ENCODE peak calls at places on chromosome 5, in six cellular contexts. C is A549, K is GM12878, H is WERI-Rb-1, S is GM23248, O is PC-9. D is an unnamed sample.

GRCh38 chr5:176541338-176542134 is 4.3 kb upstream of the RNF44 start:
- DNase-seq in K (no peak), H (peak; percentile 69), S (no peak), C (peak; percentile 32), O (no peak), D (peak; percentile 66)

GRCh38 chr5:76041863-76042262 is 41.3 kb upstream of the SV2C start:
- DNase-seq in O (no peak), C (no peak), H (no peak), S (no peak), K (no peak), D (no peak)

GRCh38 chr5:79576606-79577289 is 35.5 kb upstream of the TENT2 start:
- DNase-seq in O (no peak), S (no peak), C (no peak), K (no peak), H (no peak), D (no peak)

GRCh38 chr5:169636477-169637084 is 494 bp upstream of the DOCK2 start:
- DNase-seq in H (no peak), C (no peak), O (no peak), K (no peak), S (no peak), D (no peak)

GRCh38 chr5:53109041-53109435 is 519 bp downstream of the MOCS2 start:
- DNase-seq in K (peak; percentile 13), H (no peak), O (peak; percentile 54), S (peak; percentile 38), C (peak; percentile 6), D (no peak)

GRCh38 chr5:149931992-149932436 is 12.6 kb downstream of the PDE6A start:
- DNase-seq in H (no peak), S (peak; percentile 20), C (no peak), K (no peak), O (no peak), D (no peak)

GRCh38 chr5:157548513-157549282 is 26.9 kb downstream of the ADAM19 start:
- DNase-seq in S (peak; percentile 97), O (peak; percentile 87), K (no peak), C (peak; percentile 62), H (no peak), D (no peak)

GRCh38 chr5:112059601-112060135 is 302.7 kb upstream of the NREP start:
- DNase-seq in K (no peak), C (no peak), H (no peak), S (no peak), O (no peak), D (no peak)

GRCh38 chr5:142587354-142587965 is 98.4 kb downstream of the FGF1 start:
- DNase-seq in C (peak; percentile 52), H (peak; percentile 22), O (peak; percentile 45), K (no peak), S (peak; percentile 70), D (no peak)

GRCh38 chr5:6088706-6089105 is 289.6 kb downstream of the MED10 start:
- DNase-seq in C (no peak), K (no peak), H (no peak), S (no peak), O (no peak), D (no peak)

DNA sequence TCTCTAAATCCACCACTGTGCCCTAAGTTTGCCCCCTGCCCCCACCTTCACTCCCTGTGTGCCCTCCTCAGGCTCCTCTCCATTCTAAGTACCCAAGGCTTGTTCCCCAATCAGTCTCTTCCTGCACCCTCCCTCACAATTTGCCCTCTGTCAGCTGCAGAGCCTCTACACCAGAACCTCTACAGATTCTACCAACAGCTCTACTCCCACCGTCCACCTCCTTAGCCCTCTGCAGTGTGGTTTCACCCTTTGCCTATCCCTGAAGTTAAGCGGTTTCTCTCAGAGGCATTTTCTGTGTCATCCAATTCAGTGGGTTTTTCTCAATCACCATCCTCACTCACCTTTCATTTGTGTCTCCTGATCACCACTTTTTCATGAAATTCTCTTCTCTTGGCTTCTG is 13.2 kb upstream of the ERAP2 start:
- DNase-seq in H (no peak), S (no peak), C (no peak), K (no peak), O (no peak), D (no peak)
- H3K4me3 ChIP-seq in H (no peak overlapping the region), S (no peak overlapping the region), C (no peak overlapping the region), K (no peak overlapping the region), O (no peak overlapping the region), D (no peak overlapping the region)

GRCh38 chr5:42992035-42992570 is 48.0 kb downstream of the ANXA2R start:
- DNase-seq in K (no peak), S (peak; percentile 81), H (no peak), C (peak; percentile 87), O (peak; percentile 75), D (peak; percentile 47)
- H3K27ac ChIP-seq in K (peak overlapping the region; percentile 94), S (peak overlapping the region; percentile 88), H (no peak overlapping the region), C (peak overlapping the region; percentile 87), O (peak overlapping the region; percentile 60), D (peak overlapping the region; percentile 95)

GRCh38 chr5:31365776-31366175 is 166.1 kb downstream of the DROSHA start:
- DNase-seq in H (no peak), S (no peak), O (peak; percentile 59), C (no peak), K (no peak), D (no peak)
- H3K4me3 ChIP-seq in H (no peak overlapping the region), S (peak overlapping the region; percentile 22), O (no peak overlapping the region), C (no peak overlapping the region), K (no peak overlapping the region), D (no peak overlapping the region)

GRCh38 chr5:127228540-127229184 is 61.9 kb upstream of the MEGF10 start:
- DNase-seq in H (no peak), K (no peak), S (peak; percentile 20), O (no peak), C (no peak), D (no peak)
- H3K27ac ChIP-seq in H (no peak overlapping the region), K (no peak overlapping the region), S (no peak overlapping the region), O (peak overlapping the region; percentile 3), C (peak overlapping the region; percentile 66), D (no peak overlapping the region)

GRCh38 chr5:117299940-117300339 is 725.3 kb upstream of the SEMA6A start:
- DNase-seq in O (no peak), S (no peak), H (no peak), K (no peak), C (no peak), D (no peak)

GRCh38 chr5:117302473-117302872 is 727.9 kb upstream of the SEMA6A start:
- DNase-seq in S (no peak), C (no peak), K (no peak), H (no peak), O (no peak), D (no peak)

GRCh38 chr5:117302949-117303348 is 728.3 kb upstream of the SEMA6A start:
- DNase-seq in S (no peak), O (no peak), H (no peak), C (no peak), K (no peak), D (no peak)
- H3K4me3 ChIP-seq in S (no peak overlapping the region), O (no peak overlapping the region), H (no peak overlapping the region), C (no peak overlapping the region), K (no peak overlapping the region), D (no peak overlapping the region)

GRCh38 chr5:107063511-107063910 is 607.2 kb downstream of the EFNA5 start:
- DNase-seq in O (no peak), H (no peak), S (peak; percentile 29), K (no peak), C (no peak), D (no peak)

GRCh38 chr5:107072440-107072839 is 598.3 kb downstream of the EFNA5 start:
- DNase-seq in H (no peak), C (no peak), K (no peak), O (no peak), S (no peak), D (no peak)

GRCh38 chr5:107067391-107067790 is 603.3 kb downstream of the EFNA5 start:
- DNase-seq in K (no peak), H (no peak), O (no peak), C (no peak), S (no peak), D (no peak)

GRCh38 chr5:107072967-107073366 is 597.8 kb downstream of the EFNA5 start:
- DNase-seq in H (no peak), S (no peak), K (no peak), C (no peak), O (peak; percentile 43), D (no peak)

GRCh38 chr5:107068782-107069181 is 602.0 kb downstream of the EFNA5 start:
- DNase-seq in H (no peak), C (no peak), S (no peak), K (no peak), O (no peak), D (no peak)
- H3K27ac ChIP-seq in H (no peak overlapping the region), C (no peak overlapping the region), S (no peak overlapping the region), K (no peak overlapping the region), O (no peak overlapping the region), D (no peak overlapping the region)

DNA sequence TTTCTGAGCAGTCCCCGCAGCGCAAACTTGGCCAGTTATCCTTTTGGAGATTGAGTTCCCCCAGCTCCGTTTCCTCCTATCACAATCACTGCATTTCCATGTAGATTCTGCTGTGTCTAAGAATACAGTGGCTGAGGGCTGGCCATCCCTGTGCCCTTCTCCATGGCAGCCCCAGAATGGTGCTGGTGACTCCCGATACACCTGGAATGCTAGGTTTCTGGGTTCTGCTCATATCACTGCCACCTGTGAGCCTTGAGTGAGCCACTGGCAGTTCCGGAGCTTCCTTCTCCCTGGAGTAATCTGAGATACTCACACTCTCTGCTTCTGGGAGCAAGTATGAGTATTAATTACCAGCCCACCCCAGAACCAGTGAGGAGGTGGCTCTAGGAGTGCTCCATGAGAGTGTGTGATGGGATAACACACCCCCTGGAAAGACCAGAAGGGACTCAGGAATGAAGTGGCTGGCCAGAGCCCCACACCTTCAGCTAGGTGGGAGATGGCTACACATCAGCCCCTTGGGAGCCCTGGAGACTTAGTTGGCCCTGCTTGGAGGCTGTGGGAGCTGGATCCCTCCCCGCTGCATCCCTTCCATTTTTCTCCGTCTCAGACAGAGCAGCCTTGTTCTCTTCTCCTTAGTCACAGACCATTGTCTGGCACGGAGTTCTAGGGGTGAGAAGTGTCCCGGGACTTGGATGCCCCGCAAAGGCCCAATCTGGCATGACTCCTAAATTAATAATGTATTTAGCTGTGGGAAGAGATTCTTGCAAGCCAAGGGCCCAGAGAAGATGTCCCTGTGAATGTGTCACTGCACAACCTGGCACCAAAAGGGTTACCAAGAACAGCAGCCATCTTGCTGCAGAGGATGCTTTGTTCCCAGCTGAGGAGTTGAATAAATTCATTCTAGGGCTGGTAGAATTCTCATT is 4.9 kb downstream of the PCDHGC5 start:
- DNase-seq in H (no peak), C (no peak), K (no peak), S (peak; percentile 86), O (no peak), D (no peak)
- H3K4me3 ChIP-seq in H (no peak overlapping the region), C (no peak overlapping the region), K (no peak overlapping the region), S (no peak overlapping the region), O (no peak overlapping the region), D (no peak overlapping the region)